ENCODE peak calls at places on chromosomes 12 and 14, in five cellular contexts. K, P, J, F and T are unnamed samples.

GRCh38 chr12:48029811-48030650 is 25.8 kb upstream of the COL2A1 start:
- DNase-seq in F (no peak), P (no peak), K (no peak), J (no peak), T (no peak)

GRCh38 chr14:105156414-105157375 is 11.9 kb downstream of the JAG2 start:
- DNase-seq in J (no peak), F (no peak), K (no peak), P (no peak), T (no peak)

GRCh38 chr12:122730215-122731014 is at the start of gene HCAR1:
- DNase-seq in P (no peak), J (no peak), K (no peak), F (no peak), T (no peak)

GRCh38 chr14:74618078-74618952 is 6.3 kb upstream of the LTBP2 start:
- DNase-seq in J (peak), P (peak), F (no peak), K (no peak), T (no peak)

GRCh38 chr12:14621821-14622220 is 54.1 kb upstream of the PLBD1 start:
- DNase-seq in K (no peak), J (no peak), F (no peak), P (no peak), T (no peak)

GRCh38 chr12:26239127-26239500 is 43.7 kb downstream of the SSPN start:
- DNase-seq in P (no peak), F (no peak), J (no peak), K (no peak), T (no peak)

GRCh38 chr12:75722714-75723200 is 211.3 kb upstream of the KRR1 start:
- DNase-seq in K (peak), J (peak), P (peak), F (no peak), T (no peak)

GRCh38 chr12:49548481-49548821 is 9.6 kb downstream of the KCNH3 start:
- DNase-seq in J (no peak), P (no peak), K (no peak), F (no peak), T (no peak)

GRCh38 chr12:89892426-89892825 is 183.8 kb upstream of the ATP2B1 start:
- DNase-seq in K (no peak), P (no peak), J (no peak), F (no peak), T (no peak)

GRCh38 chr14:99378782-99379214 is 101.9 kb downstream of the SETD3 start:
- DNase-seq in K (no peak), J (peak), P (peak), F (no peak), T (no peak)

GRCh38 chr12:68317047-68317667 is 15.0 kb downstream of the MDM1 start:
- DNase-seq in P (no peak), K (no peak), F (no peak), J (peak), T (no peak)

GRCh38 chr14:95233702-95234241 is 76.4 kb upstream of the DICER1 start:
- DNase-seq in P (no peak), K (no peak), F (no peak), J (no peak), T (no peak)

GRCh38 chr12:100758083-100758482 is 36.5 kb upstream of the ANO4 start:
- DNase-seq in P (no peak), K (no peak), J (no peak), F (no peak), T (no peak)

GRCh38 chr12:122399592-122400373 is 22.7 kb downstream of the CLIP1 start:
- DNase-seq in K (peak), J (peak), P (peak), F (no peak), T (peak)

GRCh38 chr14:33515441-33515840 is 435.4 kb downstream of the EGLN3 start:
- DNase-seq in F (no peak), P (no peak), J (no peak), K (no peak), T (no peak)